ENCODE peak calls at places on chromosomes 12 and 14, in nine cellular contexts. K is CD8-positive, alpha-beta T cell; F is NB4; S is GM20000; D is RWPE1; X is osteocyte; Q is nephron progenitor cell; L is psoas muscle; C is GM13976. T is an unnamed sample.

GRCh38 chr12:29088611-29089219 is 60.4 kb upstream of the FAR2 start:
- DNase-seq in K (no peak), S (no peak), D (peak), Q (no peak), F (peak), X (no peak), C (peak), L (no peak), T (no peak)

GRCh38 chr12:46486588-46486987 is 114.0 kb upstream of the SLC38A2 start:
- DNase-seq in X (no peak), Q (no peak), S (no peak), L (no peak), C (no peak), D (no peak), K (no peak), F (peak), T (no peak)

GRCh38 chr12:90106568-90106967 is 397.9 kb upstream of the ATP2B1 start:
- DNase-seq in K (no peak), F (no peak), L (no peak), Q (no peak), X (no peak), S (no peak), C (no peak), D (peak), T (no peak)

GRCh38 chr14:77615231-77616132 is 955 bp downstream of the SPTLC2 start:
- DNase-seq in D (no peak), S (peak), K (peak), X (peak), C (no peak), L (no peak), F (peak), Q (no peak), T (no peak)

GRCh38 chr14:53591816-53592215 is 364.8 kb downstream of the BMP4 start:
- DNase-seq in C (no peak), D (no peak), Q (no peak), X (no peak), L (no peak), S (no peak), K (no peak), F (no peak), T (no peak)

GRCh38 chr12:120940799-120941198 is 36.6 kb upstream of the SPPL3 start:
- DNase-seq in K (no peak), L (peak), F (peak), C (no peak), Q (no peak), X (no peak), S (no peak), D (no peak), T (no peak)

GRCh38 chr12:25825494-25825893 is 133.0 kb upstream of the RASSF8 start:
- DNase-seq in K (no peak), X (no peak), Q (no peak), L (no peak), D (no peak), C (no peak), S (no peak), F (no peak), T (no peak)

GRCh38 chr12:50240792-50241114 is 42.6 kb downstream of the LIMA1 start:
- DNase-seq in Q (no peak), D (no peak), X (no peak), L (no peak), S (no peak), F (no peak), K (no peak), C (no peak), T (no peak)

GRCh38 chr14:34234258-34234657 is 227.8 kb downstream of the SPTSSA start:
- DNase-seq in X (no peak), K (no peak), Q (no peak), L (peak), D (no peak), F (no peak), C (no peak), S (no peak), T (no peak)

GRCh38 chr14:91009501-91010152 is 50.8 kb downstream of the RPS6KA5 start:
- DNase-seq in Q (no peak), C (peak), K (no peak), L (no peak), F (peak), S (peak), X (no peak), D (no peak), T (no peak)

GRCh38 chr12:56350662-56351061 is 9.2 kb downstream of the STAT2 start:
- DNase-seq in X (no peak), S (no peak), Q (no peak), F (no peak), C (no peak), K (no peak), L (no peak), D (no peak), T (no peak)

GRCh38 chr14:79972230-79972629 is 239.1 kb downstream of the DIO2 start:
- DNase-seq in S (no peak), C (no peak), K (no peak), Q (no peak), X (no peak), L (no peak), D (no peak), F (no peak), T (no peak)

GRCh38 chr12:88579941-88580871 is at the start of gene KITLG:
- DNase-seq in S (peak), C (peak), Q (peak), D (peak), L (peak), K (no peak), X (peak), F (peak), T (no peak)

GRCh38 chr14:94040796-94041195 is 14.7 kb downstream of the OTUB2 start:
- DNase-seq in X (no peak), Q (no peak), F (no peak), S (no peak), D (no peak), L (no peak), C (no peak), K (no peak), T (no peak)

GRCh38 chr14:67137744-67138371 is 51.4 kb upstream of the GARIN2 start:
- DNase-seq in K (no peak), C (peak), S (peak), Q (no peak), D (peak), F (peak), X (no peak), L (no peak), T (no peak)
- TF ChIP-seq CTCF in K (no peak), C (peak), S (no peak), Q (peak), D (peak), F (no peak), X (peak), L (peak), T (peak)

GRCh38 chr12:13208533-13209278 is 12.2 kb downstream of the EMP1 start:
- DNase-seq in S (no peak), D (no peak), C (no peak), X (no peak), K (no peak), Q (no peak), L (no peak), F (peak), T (no peak)
- TF ChIP-seq CTCF in S (no peak), D (no peak), C (peak), X (peak), K (no peak), Q (peak), L (no peak), F (peak), T (peak)

DNA sequence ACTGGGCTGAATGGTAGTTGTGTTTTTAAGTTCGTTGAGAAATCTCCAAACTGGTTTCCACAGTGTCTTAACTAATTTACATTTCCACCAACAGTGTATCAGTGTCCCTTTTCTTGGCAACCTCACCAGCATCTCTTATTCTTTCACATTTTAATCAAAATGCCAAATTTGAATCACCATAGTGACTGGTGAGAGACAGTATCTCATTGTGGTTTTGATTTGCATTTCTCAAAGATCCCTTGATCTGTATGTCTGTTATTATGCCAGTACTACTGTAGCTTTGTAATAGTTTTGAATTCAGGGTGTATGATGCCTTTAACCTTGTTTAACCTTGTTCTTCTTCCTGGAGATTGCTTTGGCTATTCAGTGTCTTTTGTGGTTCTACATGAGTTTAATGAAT is 2.2 kb upstream of the EIF2S3B start:
- DNase-seq in D (no peak), X (no peak), K (no peak), Q (no peak), L (no peak), C (no peak), F (no peak), S (no peak), T (no peak)
- TF ChIP-seq CTCF in D (no peak), X (no peak), K (no peak), Q (no peak), L (no peak), C (no peak), F (no peak), S (no peak), T (no peak)

GRCh38 chr14:101250336-101250947 is 310.9 kb upstream of the DIO3 start:
- DNase-seq in F (no peak), X (peak), C (no peak), D (no peak), L (peak), K (peak), S (no peak), Q (no peak), T (no peak)
- TF ChIP-seq CTCF in F (no peak), X (no peak), C (no peak), D (no peak), L (no peak), K (no peak), S (no peak), Q (no peak), T (no peak)

DNA sequence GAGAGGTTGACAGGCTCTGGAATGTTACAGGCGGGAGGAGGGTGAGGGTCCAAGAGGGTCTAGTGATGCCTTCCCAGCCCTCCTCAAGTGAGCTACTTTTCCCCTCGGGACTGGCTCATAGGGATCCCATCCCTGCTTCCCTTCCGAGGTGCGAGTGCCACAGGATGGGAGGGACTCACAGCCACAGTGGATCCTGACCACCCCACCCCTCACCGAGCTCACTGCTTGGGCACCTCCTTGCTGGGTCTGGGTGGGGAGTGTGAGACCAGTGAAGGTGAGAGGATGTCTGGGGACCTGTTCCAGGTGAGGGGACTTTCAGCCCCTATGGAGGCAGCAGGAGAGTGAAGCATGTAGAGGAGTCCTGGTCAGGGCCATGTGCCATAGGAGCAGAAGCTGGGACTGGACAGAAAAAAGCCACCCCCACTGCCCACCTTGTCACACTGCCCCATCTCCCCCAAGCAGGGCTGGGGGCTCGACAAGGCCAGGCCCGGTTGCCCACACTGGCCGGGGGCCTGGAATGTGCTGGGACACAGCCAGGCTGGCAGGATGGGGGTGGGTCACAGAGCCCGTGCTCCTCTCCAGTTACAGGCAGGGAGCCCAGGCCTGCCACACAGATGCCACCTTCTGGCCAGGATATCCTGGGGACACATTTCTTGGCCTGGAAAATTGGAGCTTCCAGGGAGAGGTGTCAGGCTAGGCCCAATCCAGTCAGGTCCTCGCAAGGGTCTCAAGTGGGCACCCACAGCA is 1.7 kb upstream of the TNS2 start:
- DNase-seq in K (no peak), X (peak), S (no peak), Q (no peak), C (no peak), F (no peak), D (no peak), L (peak), T (no peak)
- TF ChIP-seq CTCF in K (no peak), X (peak), S (no peak), Q (no peak), C (no peak), F (no peak), D (peak), L (peak), T (no peak)

DNA sequence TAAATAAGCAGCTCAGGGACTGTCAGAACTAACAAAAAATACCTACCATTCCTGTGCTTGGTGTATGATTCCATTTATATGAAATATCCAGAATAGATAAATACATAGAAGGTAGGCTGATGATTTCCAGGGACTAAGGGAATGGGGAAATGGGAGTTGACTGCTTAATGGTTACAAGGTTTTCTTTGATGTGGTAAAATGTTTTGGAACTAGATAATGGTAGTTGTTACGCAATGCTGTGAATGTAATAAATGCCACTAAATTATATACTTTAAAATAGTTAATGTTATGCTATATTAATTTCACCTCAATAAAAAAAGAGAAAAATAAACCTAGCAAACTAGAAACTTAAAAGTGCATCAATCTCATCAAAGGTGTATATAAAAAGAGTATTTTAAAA is 41.1 kb downstream of the CEP83 start:
- DNase-seq in L (no peak), K (no peak), S (no peak), D (no peak), C (no peak), X (no peak), F (no peak), Q (no peak), T (no peak)
- TF ChIP-seq CTCF in L (no peak), K (no peak), S (no peak), D (no peak), C (no peak), X (no peak), F (no peak), Q (no peak), T (no peak)

T was measured in CD14-positive monocyte.